ENCODE peak calls at places on chromosomes 12 and 14, in six cellular contexts. G, Z, B, A, T and Y are unnamed samples.

GRCh38 chr12:48961331-48961730 is 4.0 kb upstream of the ARF3 start:
- DNase-seq in G (no peak), Z (no peak), B (peak), A (no peak), T (no peak), Y (no peak)

GRCh38 chr14:20512139-20512905 is 7.0 kb downstream of the RNASE10 start:
- DNase-seq in G (no peak), Z (no peak), B (no peak), A (no peak), T (no peak), Y (peak)

GRCh38 chr12:1703771-1704170 is 12.9 kb downstream of the ADIPOR2 start:
- DNase-seq in G (no peak), Z (no peak), B (no peak), A (no peak), T (no peak), Y (no peak)

GRCh38 chr14:99779751-99780150 is 13.5 kb upstream of the EML1 start:
- DNase-seq in G (no peak), Z (no peak), B (peak), A (no peak), T (no peak), Y (no peak)

GRCh38 chr12:26471560-26471959 is 276.2 kb downstream of the SSPN start:
- DNase-seq in G (no peak), Z (peak), B (no peak), A (no peak), T (no peak), Y (no peak)

GRCh38 chr14:23307687-23308644 is 1.3 kb downstream of the BCL2L2 start:
- DNase-seq in G (no peak), Z (no peak), B (no peak), A (no peak), T (no peak), Y (no peak)

GRCh38 chr12:47686645-47687240 is 19.1 kb downstream of the RPAP3 start:
- DNase-seq in G (no peak), Z (peak), B (peak), A (no peak), T (no peak), Y (peak)

GRCh38 chr12:132239392-132239791 is 90.0 kb downstream of the GALNT9 start:
- DNase-seq in G (no peak), Z (no peak), B (no peak), A (no peak), T (no peak), Y (no peak)

GRCh38 chr14:68250950-68251765 is 431.6 kb downstream of the RAD51B start:
- DNase-seq in G (no peak), Z (peak), B (no peak), A (no peak), T (no peak), Y (peak)

GRCh38 chr12:111351026-111351425 is 17.9 kb downstream of the PHETA1 start:
- DNase-seq in G (no peak), Z (no peak), B (no peak), A (no peak), T (no peak), Y (no peak)

GRCh38 chr12:127667131-127667685 is 599.8 kb upstream of the TMEM132C start:
- DNase-seq in G (no peak), Z (no peak), B (no peak), A (no peak), T (no peak), Y (no peak)

GRCh38 chr14:76975051-76975450 is 53.5 kb downstream of the IRF2BPL start:
- DNase-seq in G (no peak), Z (no peak), B (no peak), A (no peak), T (no peak), Y (no peak)

GRCh38 chr12:69556383-69556782 is 28.9 kb upstream of the CCT2 start:
- DNase-seq in G (no peak), Z (no peak), B (no peak), A (no peak), T (no peak), Y (no peak)

GRCh38 chr12:43329381-43329780 is 222.6 kb downstream of the ADAMTS20 start:
- DNase-seq in G (no peak), Z (no peak), B (no peak), A (no peak), T (no peak), Y (no peak)

GRCh38 chr12:24012528-24012927 is 63.1 kb upstream of the SOX5 start:
- DNase-seq in G (no peak), Z (no peak), B (peak), A (no peak), T (no peak), Y (peak)

GRCh38 chr14:54253195-54253947 is 143.4 kb upstream of the CDKN3 start:
- DNase-seq in G (no peak), Z (no peak), B (peak), A (no peak), T (no peak), Y (no peak)

GRCh38 chr12:58933068-58933681 is 12.9 kb upstream of the LRIG3 start:
- DNase-seq in G (no peak), Z (no peak), B (peak), A (no peak), T (no peak), Y (no peak)

GRCh38 chr12:124369055-124369900 is 74.4 kb downstream of the RFLNA start:
- DNase-seq in G (peak), Z (no peak), B (no peak), A (no peak), T (no peak), Y (peak)

GRCh38 chr12:93089805-93090569 is 160.9 kb upstream of the EEA1 start:
- DNase-seq in G (no peak), Z (no peak), B (no peak), A (no peak), T (no peak), Y (no peak)

GRCh38 chr12:51009038-51009437 is 17.1 kb downstream of the SLC11A2 start:
- DNase-seq in G (peak), Z (no peak), B (no peak), A (no peak), T (no peak), Y (no peak)

GRCh38 chr14:94046696-94047250 is 20.6 kb downstream of the OTUB2 start:
- DNase-seq in G (no peak), Z (no peak), B (no peak), A (peak), T (no peak), Y (no peak)

GRCh38 chr14:31047503-31047902 is 21.3 kb upstream of the STRN3 start:
- DNase-seq in G (no peak), Z (no peak), B (no peak), A (no peak), T (no peak), Y (no peak)

GRCh38 chr12:120290541-120291312 is 976 bp downstream of the RNU4-2 start:
- DNase-seq in G (peak), Z (no peak), B (peak), A (no peak), T (no peak), Y (peak)

GRCh38 chr12:32170437-32170998 is 63.9 kb downstream of the BICD1 start:
- DNase-seq in G (no peak), Z (no peak), B (no peak), A (no peak), T (no peak), Y (no peak)

GRCh38 chr12:120229583-120230325 is 28.8 kb upstream of the RPLP0 start:
- DNase-seq in G (no peak), Z (no peak), B (peak), A (no peak), T (no peak), Y (peak)

GRCh38 chr12:117100851-117101673 is 1.8 kb upstream of the TESC start:
- DNase-seq in G (peak), Z (peak), B (no peak), A (no peak), T (no peak), Y (no peak)